ENCODE peak calls at places on chromosomes 3 and 15, in four cellular contexts. R is SK-N-SH, K is tibial nerve, T is left ventricle myocardium inferior. O is an unnamed sample.

GRCh38 chr3:196686436-196686835 is 25.6 kb downstream of the CEP19 start:
- DNase-seq in K (no peak), T (no peak), R (no peak), O (no peak)

GRCh38 chr15:69820819-69821218 is 276.9 kb downstream of the TLE3 start:
- DNase-seq in K (no peak), T (no peak), R (no peak), O (no peak)

GRCh38 chr3:30894521-30895289 is at the start of gene GADL1:
- DNase-seq in T (peak; percentile 24), R (peak; percentile 73), K (no peak), O (no peak)

GRCh38 chr3:113243071-113243470 is 31.7 kb downstream of the BOC start:
- DNase-seq in R (no peak), T (no peak), K (no peak), O (no peak)

GRCh38 chr3:33438284-33438668 is 1.9 kb downstream of the UBP1 start:
- DNase-seq in T (no peak), K (no peak), R (no peak), O (peak; percentile 45)

GRCh38 chr3:66394261-66395249 is 106.3 kb downstream of the LRIG1 start:
- DNase-seq in T (no peak), R (no peak), K (no peak), O (no peak)

GRCh38 chr3:55963611-55964010 is 476.5 kb upstream of the WNT5A start:
- DNase-seq in T (no peak), K (no peak), R (no peak), O (no peak)

GRCh38 chr15:40487816-40488682 is 17.3 kb downstream of the CHST14 start:
- DNase-seq in T (no peak), R (no peak), K (no peak), O (no peak)

GRCh38 chr3:182058488-182058887 is 346.8 kb downstream of the SOX2 start:
- DNase-seq in T (no peak), R (no peak), K (no peak), O (no peak)

GRCh38 chr3:74067296-74067695 is 442.6 kb upstream of the PDZRN3 start:
- DNase-seq in R (no peak), K (no peak), T (no peak), O (no peak)

GRCh38 chr3:46850468-46850780 is 12.8 kb downstream of the MYL3 start:
- DNase-seq in K (no peak), R (no peak), T (no peak), O (no peak)

GRCh38 chr3:190384241-190384863 is 3.6 kb upstream of the CLDN16 start:
- DNase-seq in K (no peak), R (no peak), T (no peak), O (no peak)

GRCh38 chr3:186239321-186239720 is 122.7 kb downstream of the DGKG start:
- DNase-seq in K (no peak), T (no peak), R (no peak), O (no peak)

GRCh38 chr3:109336272-109336957 is 931 bp downstream of the DPPA4 start:
- DNase-seq in K (no peak), R (no peak), T (no peak), O (no peak)

GRCh38 chr3:7657214-7658112 is 796.5 kb downstream of the GRM7 start:
- DNase-seq in R (peak; percentile 19), T (no peak), K (no peak), O (no peak)

GRCh38 chr3:134463676-134464611 is 21.8 kb downstream of the ANAPC13 start:
- DNase-seq in K (peak; percentile 71), R (peak; percentile 23), T (peak; percentile 79), O (no peak)

GRCh38 chr3:124686028-124686670 is 44.1 kb upstream of the UMPS start:
- DNase-seq in R (no peak), K (no peak), T (no peak), O (no peak)

GRCh38 chr3:27568393-27568792 is 84.2 kb upstream of the SLC4A7 start:
- DNase-seq in K (peak; percentile 25), R (peak; percentile 58), T (peak; percentile 60), O (no peak)

GRCh38 chr15:67307156-67307555 is 52.6 kb downstream of the IQCH start:
- DNase-seq in K (no peak), T (no peak), R (no peak), O (no peak)

GRCh38 chr15:83567318-83567717 is 86.6 kb upstream of the ADAMTSL3 start:
- DNase-seq in R (no peak), T (no peak), K (no peak), O (no peak)

GRCh38 chr3:48997714-48998637 is 7.9 kb downstream of the P4HTM start:
- DNase-seq in T (no peak), R (peak; percentile 86), K (no peak), O (no peak)

GRCh38 chr3:41144631-41145030 is 54.7 kb upstream of the CTNNB1 start:
- DNase-seq in R (no peak), T (no peak), K (no peak), O (no peak)

GRCh38 chr3:75232216-75232615 is 431.9 kb upstream of the FRG2C start:
- DNase-seq in K (no peak), R (no peak), T (no peak), O (no peak)

DNA sequence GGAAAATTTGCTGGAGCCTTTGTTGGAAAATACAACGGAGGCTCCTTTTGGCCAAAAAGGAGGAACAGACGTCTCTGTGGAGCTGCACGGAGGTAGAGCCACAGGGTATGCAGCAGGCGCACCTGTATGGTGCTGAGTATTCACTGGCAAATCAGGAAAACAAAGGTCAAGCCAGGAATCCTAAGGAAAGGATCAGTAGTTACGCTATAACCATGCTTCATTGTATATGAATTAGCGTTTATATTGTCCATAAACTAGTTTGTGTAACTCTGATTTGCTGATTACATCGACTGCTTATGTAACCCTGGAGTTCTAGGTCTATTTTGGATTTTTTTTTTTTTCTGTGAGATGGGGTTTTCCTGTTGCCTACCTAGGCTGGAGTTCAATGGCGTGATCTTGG is 45.4 kb downstream of the LPP start:
- DNase-seq in R (no peak), K (no peak), T (no peak), O (no peak)
- H3K27ac ChIP-seq in R (no peak overlapping the region), K (no peak overlapping the region), T (peak overlapping the region; percentile 90), O (no peak overlapping the region)

GRCh38 chr15:20357139-20358065 is 184.2 kb downstream of the GOLGA6L6 start:
- DNase-seq in T (no peak), K (no peak), R (no peak), O (no peak)
- H3K9me3 ChIP-seq in T (no peaks in the 10 kb centered on the region), K (no peaks in the 10 kb centered on the region), R (no peaks in the 10 kb centered on the region), O (no peaks in the 10 kb centered on the region)

GRCh38 chr3:143600762-143601161 is 247.5 kb downstream of the SLC9A9 start:
- DNase-seq in T (no peak), R (no peak), K (no peak), O (no peak)
- H3K4me1 ChIP-seq in T (peaks cover 13% of the 10 kb centered on the region), R (no peaks in the 10 kb centered on the region), K (peaks cover 6% of the 10 kb centered on the region), O (no peaks in the 10 kb centered on the region)

DNA sequence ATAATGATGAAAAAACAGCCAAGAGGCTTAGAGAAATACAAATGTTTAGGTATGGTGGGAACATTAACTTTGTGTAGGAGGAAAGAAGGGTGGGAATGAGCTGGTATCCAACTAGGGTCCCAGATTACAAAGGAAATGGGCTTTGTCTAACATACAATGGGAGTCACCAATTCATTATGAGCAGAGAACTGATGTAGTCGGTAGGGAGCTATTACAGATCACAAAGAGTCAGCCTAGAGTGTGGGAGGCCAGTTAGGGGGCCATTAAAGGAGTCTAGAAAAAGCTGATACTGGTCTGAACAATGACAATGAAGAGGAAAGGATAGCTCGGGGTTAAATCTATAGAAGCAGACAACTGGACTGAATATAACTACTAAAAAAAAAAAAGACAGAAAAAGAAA is 15.5 kb downstream of the ANO10 start:
- DNase-seq in T (no peak), K (no peak), R (no peak), O (no peak)
- H3K27ac ChIP-seq in T (no peak overlapping the region), K (no peak overlapping the region), R (no peak overlapping the region), O (no peak overlapping the region)